ENCODE peak calls at places on chromosomes 5 and 9, in seven cellular contexts. One of them, this sample, is unnamed. For H3K36me3, the result is how much of the 10 kb centered on the place peaks cover.

GRCh38 chr9:121727295-121728028 is 76.0 kb downstream of the DAB2IP start:
- DNase-seq in astrocyte: no peak
- DNase-seq in CD8-positive, alpha-beta T cell: no peak
- DNase-seq in A673: no peak
- DNase-seq in fibroblast of lung: no peak
- DNase-seq in tibial artery: no peak
- DNase-seq in sigmoid colon: peak
- DNase-seq in this sample: no peak

GRCh38 chr5:175082346-175082745 is 358.0 kb downstream of the MSX2 start:
- DNase-seq in astrocyte: no peak
- DNase-seq in CD8-positive, alpha-beta T cell: no peak
- DNase-seq in A673: no peak
- DNase-seq in fibroblast of lung: no peak
- DNase-seq in tibial artery: no peak
- DNase-seq in sigmoid colon: no peak
- DNase-seq in this sample: no peak

GRCh38 chr9:99057665-99058625 is 47.0 kb upstream of the TGFBR1 start:
- DNase-seq in astrocyte: peak
- DNase-seq in CD8-positive, alpha-beta T cell: peak
- DNase-seq in A673: peak
- DNase-seq in fibroblast of lung: peak
- DNase-seq in tibial artery: no peak
- DNase-seq in sigmoid colon: no peak
- DNase-seq in this sample: no peak

GRCh38 chr5:177458122-177458681 is 11.6 kb downstream of the PRR7 start:
- DNase-seq in astrocyte: no peak
- DNase-seq in CD8-positive, alpha-beta T cell: no peak
- DNase-seq in A673: no peak
- DNase-seq in fibroblast of lung: no peak
- DNase-seq in tibial artery: no peak
- DNase-seq in sigmoid colon: peak
- DNase-seq in this sample: no peak

GRCh38 chr9:131545003-131545785 is at the start of gene PRRT1B:
- DNase-seq in astrocyte: no peak
- DNase-seq in CD8-positive, alpha-beta T cell: no peak
- DNase-seq in A673: no peak
- DNase-seq in fibroblast of lung: no peak
- DNase-seq in tibial artery: no peak
- DNase-seq in sigmoid colon: no peak
- DNase-seq in this sample: peak

GRCh38 chr5:9726931-9727330 is 96.8 kb upstream of the TAS2R1 start:
- DNase-seq in astrocyte: no peak
- DNase-seq in CD8-positive, alpha-beta T cell: no peak
- DNase-seq in A673: no peak
- DNase-seq in fibroblast of lung: no peak
- DNase-seq in tibial artery: no peak
- DNase-seq in sigmoid colon: no peak
- DNase-seq in this sample: no peak

GRCh38 chr5:96023518-96023917 is 61.9 kb upstream of the ELL2 start:
- DNase-seq in astrocyte: peak
- DNase-seq in CD8-positive, alpha-beta T cell: no peak
- DNase-seq in A673: no peak
- DNase-seq in fibroblast of lung: peak
- DNase-seq in tibial artery: no peak
- DNase-seq in sigmoid colon: no peak
- DNase-seq in this sample: no peak

GRCh38 chr5:15203376-15203775 is 296.6 kb upstream of the FBXL7 start:
- DNase-seq in astrocyte: no peak
- DNase-seq in CD8-positive, alpha-beta T cell: no peak
- DNase-seq in A673: no peak
- DNase-seq in fibroblast of lung: no peak
- DNase-seq in tibial artery: no peak
- DNase-seq in sigmoid colon: no peak
- DNase-seq in this sample: no peak

GRCh38 chr5:79961731-79962579 is 29.1 kb downstream of the MTX3 start:
- DNase-seq in astrocyte: no peak
- DNase-seq in CD8-positive, alpha-beta T cell: no peak
- DNase-seq in A673: no peak
- DNase-seq in fibroblast of lung: no peak
- DNase-seq in tibial artery: no peak
- DNase-seq in sigmoid colon: no peak
- DNase-seq in this sample: no peak

GRCh38 chr5:113581388-113581787 is 67.9 kb downstream of the YTHDC2 start:
- DNase-seq in astrocyte: no peak
- DNase-seq in CD8-positive, alpha-beta T cell: no peak
- DNase-seq in A673: no peak
- DNase-seq in fibroblast of lung: peak
- DNase-seq in tibial artery: no peak
- DNase-seq in sigmoid colon: no peak
- DNase-seq in this sample: no peak

GRCh38 chr5:139061274-139061673 is 136.9 kb downstream of the SIL1 start:
- DNase-seq in astrocyte: peak
- DNase-seq in CD8-positive, alpha-beta T cell: no peak
- DNase-seq in A673: no peak
- DNase-seq in fibroblast of lung: peak
- DNase-seq in tibial artery: peak
- DNase-seq in sigmoid colon: peak
- DNase-seq in this sample: no peak

GRCh38 chr9:104772707-104773106 is 8.8 kb downstream of the NIPSNAP3B start:
- DNase-seq in astrocyte: no peak
- DNase-seq in CD8-positive, alpha-beta T cell: no peak
- DNase-seq in A673: no peak
- DNase-seq in fibroblast of lung: no peak
- DNase-seq in tibial artery: peak
- DNase-seq in sigmoid colon: no peak
- DNase-seq in this sample: no peak

GRCh38 chr5:83097582-83098265 is 20.4 kb downstream of the XRCC4 start:
- DNase-seq in astrocyte: peak
- DNase-seq in CD8-positive, alpha-beta T cell: no peak
- DNase-seq in A673: peak
- DNase-seq in fibroblast of lung: peak
- DNase-seq in tibial artery: no peak
- DNase-seq in sigmoid colon: no peak
- DNase-seq in this sample: no peak

GRCh38 chr9:128390150-128390812 is 19.1 kb downstream of the URM1 start:
- DNase-seq in astrocyte: no peak
- DNase-seq in CD8-positive, alpha-beta T cell: no peak
- DNase-seq in A673: no peak
- DNase-seq in fibroblast of lung: no peak
- DNase-seq in tibial artery: no peak
- DNase-seq in sigmoid colon: no peak
- DNase-seq in this sample: no peak

GRCh38 chr9:137313326-137313920 is 11.4 kb upstream of the NRARP start:
- DNase-seq in astrocyte: no peak
- DNase-seq in CD8-positive, alpha-beta T cell: no peak
- DNase-seq in A673: no peak
- DNase-seq in fibroblast of lung: no peak
- DNase-seq in tibial artery: peak
- DNase-seq in sigmoid colon: peak
- DNase-seq in this sample: peak

GRCh38 chr5:56673171-56673570 is 142.2 kb upstream of the MAP3K1 start:
- DNase-seq in astrocyte: no peak
- DNase-seq in CD8-positive, alpha-beta T cell: no peak
- DNase-seq in A673: no peak
- DNase-seq in fibroblast of lung: no peak
- DNase-seq in tibial artery: no peak
- DNase-seq in sigmoid colon: no peak
- DNase-seq in this sample: no peak

GRCh38 chr9:87498816-87499454 is 1.3 kb downstream of the DAPK1 start:
- DNase-seq in astrocyte: no peak
- DNase-seq in CD8-positive, alpha-beta T cell: no peak
- DNase-seq in A673: no peak
- DNase-seq in fibroblast of lung: no peak
- DNase-seq in tibial artery: no peak
- DNase-seq in sigmoid colon: no peak
- DNase-seq in this sample: no peak

GRCh38 chr9:36151306-36152210 is 15.0 kb downstream of the GLIPR2 start:
- DNase-seq in astrocyte: peak
- DNase-seq in CD8-positive, alpha-beta T cell: peak
- DNase-seq in A673: peak
- DNase-seq in fibroblast of lung: peak
- DNase-seq in tibial artery: peak
- DNase-seq in sigmoid colon: peak
- DNase-seq in this sample: no peak

DNA sequence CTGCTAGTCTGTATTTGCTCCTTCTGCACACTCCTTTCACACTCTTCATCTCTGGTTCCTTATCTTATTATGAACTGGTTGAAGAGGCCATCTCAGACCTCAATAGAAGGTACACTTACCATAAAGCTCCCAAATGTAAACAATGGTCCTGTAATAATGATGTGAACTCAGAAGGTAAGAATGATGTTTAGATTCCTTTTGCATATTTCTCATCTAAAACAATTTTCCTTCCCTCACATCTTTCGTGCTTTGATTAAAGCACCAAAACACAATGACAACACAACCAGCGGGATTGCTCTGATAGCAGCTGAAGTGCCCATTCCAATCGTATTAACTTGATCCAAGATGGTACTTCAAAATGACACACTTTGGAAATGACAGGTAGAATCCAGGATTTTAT is 34.3 kb downstream of the NFIB start:
- DNase-seq in astrocyte: peak
- DNase-seq in CD8-positive, alpha-beta T cell: no peak
- DNase-seq in A673: no peak
- DNase-seq in fibroblast of lung: no peak
- DNase-seq in tibial artery: no peak
- DNase-seq in sigmoid colon: no peak
- DNase-seq in this sample: no peak
- H3K36me3 ChIP-seq in astrocyte: under half
- H3K36me3 ChIP-seq in CD8-positive, alpha-beta T cell: under half
- H3K36me3 ChIP-seq in A673: under half
- H3K36me3 ChIP-seq in fibroblast of lung: under half
- H3K36me3 ChIP-seq in tibial artery: under half
- H3K36me3 ChIP-seq in sigmoid colon: under half
- H3K36me3 ChIP-seq in this sample: under half

DNA sequence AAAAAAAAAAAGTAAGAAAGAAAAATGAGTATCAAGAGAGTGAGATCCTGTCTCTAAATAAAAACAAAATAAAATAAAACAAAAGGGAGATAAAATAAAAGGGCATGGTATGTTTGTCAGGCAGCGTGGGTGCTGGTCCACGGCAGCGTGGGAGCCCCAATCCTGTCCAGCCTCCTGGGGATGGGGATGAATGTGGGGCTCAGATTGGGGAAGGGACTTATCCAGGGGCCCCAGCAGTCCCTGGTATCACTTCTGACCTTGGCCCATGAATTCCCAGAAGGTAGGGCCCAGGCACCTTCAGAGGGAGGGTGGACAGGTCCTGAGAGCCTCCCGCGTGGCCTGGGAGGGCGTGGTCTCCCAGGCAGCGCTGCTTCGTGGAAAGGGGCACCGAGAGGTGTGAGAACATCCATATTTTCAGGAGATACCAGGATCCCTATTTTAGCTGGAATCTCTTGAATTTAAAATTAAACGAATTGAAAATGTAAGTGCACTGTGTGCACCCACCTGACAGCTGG is 71.2 kb downstream of the ZNF354C start:
- DNase-seq in astrocyte: no peak
- DNase-seq in CD8-positive, alpha-beta T cell: no peak
- DNase-seq in A673: no peak
- DNase-seq in fibroblast of lung: no peak
- DNase-seq in tibial artery: no peak
- DNase-seq in sigmoid colon: no peak
- DNase-seq in this sample: no peak
- H3K36me3 ChIP-seq in astrocyte: under half
- H3K36me3 ChIP-seq in CD8-positive, alpha-beta T cell: under half
- H3K36me3 ChIP-seq in A673: under half
- H3K36me3 ChIP-seq in fibroblast of lung: under half
- H3K36me3 ChIP-seq in tibial artery: half or more
- H3K36me3 ChIP-seq in sigmoid colon: under half
- H3K36me3 ChIP-seq in this sample: under half

DNA sequence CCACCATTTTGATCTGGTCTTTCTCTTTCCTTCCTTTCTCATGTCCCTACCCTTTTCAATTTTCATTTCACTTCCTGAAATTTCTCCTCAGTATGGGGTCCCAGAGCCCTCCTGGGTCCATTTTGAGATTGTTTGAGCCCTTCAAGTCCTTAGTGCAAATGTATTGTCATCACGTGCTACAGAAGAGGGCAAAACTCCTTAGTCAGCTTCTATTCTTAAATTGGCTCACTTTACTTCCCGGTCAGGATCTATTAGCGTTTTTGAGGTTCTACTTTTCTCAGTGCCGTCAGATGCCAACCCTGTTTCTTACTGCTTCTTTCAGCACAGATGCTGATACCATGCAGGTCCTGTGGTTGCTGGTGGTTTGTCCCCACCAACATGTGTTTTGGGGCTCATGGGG is 5.9 kb downstream of the ATG12 start:
- DNase-seq in astrocyte: no peak
- DNase-seq in CD8-positive, alpha-beta T cell: no peak
- DNase-seq in A673: no peak
- DNase-seq in fibroblast of lung: no peak
- DNase-seq in tibial artery: no peak
- DNase-seq in sigmoid colon: no peak
- DNase-seq in this sample: no peak
- H3K36me3 ChIP-seq in astrocyte: under half
- H3K36me3 ChIP-seq in CD8-positive, alpha-beta T cell: under half
- H3K36me3 ChIP-seq in A673: half or more
- H3K36me3 ChIP-seq in fibroblast of lung: under half
- H3K36me3 ChIP-seq in tibial artery: half or more
- H3K36me3 ChIP-seq in sigmoid colon: half or more
- H3K36me3 ChIP-seq in this sample: under half

GRCh38 chr5:55278778-55279177 is 28.7 kb downstream of the DHX29 start:
- DNase-seq in astrocyte: peak
- DNase-seq in CD8-positive, alpha-beta T cell: no peak
- DNase-seq in A673: no peak
- DNase-seq in fibroblast of lung: no peak
- DNase-seq in tibial artery: no peak
- DNase-seq in sigmoid colon: no peak
- DNase-seq in this sample: no peak
- H3K36me3 ChIP-seq in astrocyte: half or more
- H3K36me3 ChIP-seq in CD8-positive, alpha-beta T cell: under half
- H3K36me3 ChIP-seq in A673: half or more
- H3K36me3 ChIP-seq in fibroblast of lung: under half
- H3K36me3 ChIP-seq in tibial artery: half or more
- H3K36me3 ChIP-seq in sigmoid colon: half or more
- H3K36me3 ChIP-seq in this sample: under half